ENCODE peak calls at places on chromosomes 13 and 19, in four cellular contexts. D, A, R and B are unnamed samples.

GRCh38 chr19:2922987-2923386 is 21.8 kb downstream of the ZNF77 start:
- DNase-seq in D (no peak), A (no peak), R (no peak), B (no peak)

GRCh38 chr13:68927387-68928026 is 1180.1 kb upstream of the ATXN8OS start:
- DNase-seq in D (no peak), A (no peak), R (no peak), B (no peak)

GRCh38 chr19:1069009-1069779 is 2.2 kb downstream of the ARHGAP45 start:
- DNase-seq in R (no peak), D (no peak), A (peak), B (no peak)

GRCh38 chr19:58409010-58409790 is 751 bp downstream of the ZNF584 start:
- DNase-seq in R (no peak), A (no peak), D (no peak), B (no peak)

GRCh38 chr19:6577410-6578125 is 13.4 kb downstream of the CD70 start:
- DNase-seq in A (no peak), D (peak), R (no peak), B (no peak)

GRCh38 chr19:13884726-13885591 is 8.0 kb downstream of the NANOS3 start:
- DNase-seq in A (no peak), D (no peak), R (no peak), B (no peak)

GRCh38 chr19:56751078-56751489 is 79.5 kb upstream of the ZNF835 start:
- DNase-seq in D (no peak), A (no peak), R (no peak), B (no peak)

GRCh38 chr13:37446503-37446902 is 152.1 kb downstream of the POSTN start:
- DNase-seq in D (peak), A (no peak), R (no peak), B (no peak)

GRCh38 chr19:13689050-13689449 is 75.3 kb upstream of the MRI1 start:
- DNase-seq in A (no peak), R (no peak), D (peak), B (no peak)

GRCh38 chr13:44734204-44734707 is 158.1 kb upstream of the TSC22D1 start:
- DNase-seq in R (no peak), A (no peak), D (peak), B (no peak)

GRCh38 chr19:39126593-39127187 is 1.1 kb downstream of the PAK4 start:
- DNase-seq in A (no peak), D (peak), R (no peak), B (no peak)

GRCh38 chr19:29239220-29239776 is 26.3 kb upstream of the UQCRFS1 start:
- DNase-seq in A (no peak), R (no peak), D (no peak), B (no peak)

GRCh38 chr19:29245221-29245620 is 32.3 kb upstream of the UQCRFS1 start:
- DNase-seq in A (no peak), D (peak), R (no peak), B (no peak)

GRCh38 chr19:29247051-29247450 is 34.1 kb upstream of the UQCRFS1 start:
- DNase-seq in D (no peak), R (no peak), A (no peak), B (no peak)

DNA sequence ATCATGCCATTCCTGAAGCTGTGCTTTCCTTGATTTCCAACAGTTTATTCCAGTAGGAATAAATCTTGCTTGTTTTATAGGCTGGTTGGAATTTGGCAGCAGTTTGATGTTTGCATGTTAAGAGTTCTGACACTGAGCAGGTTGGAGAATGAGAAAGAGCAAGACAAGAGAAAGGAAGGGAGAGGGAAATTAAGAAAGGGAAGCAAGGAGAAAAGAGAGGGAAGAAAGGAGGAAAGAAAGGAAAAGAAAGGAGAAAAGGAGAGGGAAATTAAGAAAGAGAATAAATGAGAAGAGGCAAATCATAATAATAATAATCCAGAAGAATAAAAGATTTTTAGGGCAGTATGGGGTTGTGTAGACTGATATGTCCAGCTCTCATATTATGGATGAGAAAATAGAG is 28.4 kb upstream of the UQCRFS1 start:
- DNase-seq in A (no peak), D (no peak), R (no peak), B (no peak)
- TF ChIP-seq CTCF in A (no peak), D (no peak), R (no peak), B (no peak)

GRCh38 chr19:44025217-44025936 is at the start of gene ZNF222:
- DNase-seq in R (peak), D (peak), A (peak), B (peak)
- TF ChIP-seq CTCF in R (no peak), D (no peak), A (no peak), B (no peak)

GRCh38 chr19:17946965-17947784 is 14.4 kb downstream of the CCDC124 start:
- DNase-seq in D (no peak), A (no peak), R (no peak), B (peak)
- TF ChIP-seq CTCF in D (peak), A (no peak), R (no peak), B (no peak)

GRCh38 chr19:51094696-51095279 is 12.1 kb upstream of the KLK14 start:
- DNase-seq in R (peak), A (peak), D (no peak), B (peak)

GRCh38 chr19:51098366-51099069 is 9.7 kb downstream of the CTU1 start:
- DNase-seq in A (peak), R (no peak), D (no peak), B (no peak)

GRCh38 chr19:51097166-51097736 is 11.0 kb downstream of the CTU1 start:
- DNase-seq in A (peak), D (peak), R (peak), B (peak)

GRCh38 chr19:51097796-51098195 is 10.4 kb downstream of the CTU1 start:
- DNase-seq in R (no peak), A (no peak), D (no peak), B (no peak)

DNA sequence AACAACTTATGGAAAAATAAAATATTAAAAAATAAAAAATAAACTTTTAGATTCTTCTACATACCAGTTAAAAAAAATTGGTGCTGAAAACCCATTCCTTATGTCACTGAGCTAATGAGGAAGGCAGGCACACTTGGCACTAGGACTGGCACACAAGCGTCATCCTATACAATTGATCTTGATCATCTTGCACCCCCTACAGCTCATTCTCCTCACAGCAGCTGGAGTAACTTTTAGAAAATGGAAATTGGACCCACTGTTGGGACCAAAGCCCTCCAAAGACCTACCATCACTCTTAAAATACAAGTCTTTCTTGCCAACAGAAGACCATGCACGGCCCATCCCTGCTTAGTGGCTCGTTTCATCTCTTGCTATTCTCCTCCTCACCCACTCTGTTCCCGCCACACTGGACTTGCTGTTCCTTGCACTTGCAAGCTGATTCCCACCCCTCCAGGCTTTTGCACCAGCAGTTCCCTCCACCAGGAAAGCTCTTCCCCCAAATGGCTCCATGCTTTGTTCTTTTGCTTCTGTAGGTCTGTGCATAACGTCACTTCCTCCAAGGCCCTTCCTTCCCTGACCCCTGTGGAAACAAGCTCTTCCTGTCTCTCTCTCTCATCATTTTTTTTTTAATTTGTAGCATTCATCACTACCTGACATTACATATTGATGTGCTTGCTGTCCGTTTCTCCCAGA is 11.6 kb downstream of the CTU1 start:
- DNase-seq in D (no peak), A (no peak), R (no peak), B (no peak)
- TF ChIP-seq CTCF in D (peak), A (peak), R (peak), B (no peak)

DNA sequence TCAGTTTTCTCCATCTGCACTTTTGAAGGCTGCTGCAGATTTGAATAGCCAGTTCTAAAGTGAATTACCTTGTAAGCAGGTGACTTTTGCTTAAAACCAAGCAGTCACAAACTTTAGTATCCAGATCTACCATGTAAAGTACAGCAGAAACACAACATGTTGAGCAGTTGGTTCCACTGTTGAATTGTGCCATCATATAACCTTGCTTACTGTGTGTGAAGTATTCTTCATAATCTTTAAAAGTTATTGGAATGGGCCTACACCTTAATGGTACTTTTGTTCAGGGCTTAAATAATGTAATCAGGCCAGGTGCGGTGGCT is 23.2 kb upstream of the MTUS2 start:
- DNase-seq in R (no peak), D (no peak), A (no peak), B (no peak)
- TF ChIP-seq CTCF in R (no peak), D (no peak), A (no peak), B (peak)

DNA sequence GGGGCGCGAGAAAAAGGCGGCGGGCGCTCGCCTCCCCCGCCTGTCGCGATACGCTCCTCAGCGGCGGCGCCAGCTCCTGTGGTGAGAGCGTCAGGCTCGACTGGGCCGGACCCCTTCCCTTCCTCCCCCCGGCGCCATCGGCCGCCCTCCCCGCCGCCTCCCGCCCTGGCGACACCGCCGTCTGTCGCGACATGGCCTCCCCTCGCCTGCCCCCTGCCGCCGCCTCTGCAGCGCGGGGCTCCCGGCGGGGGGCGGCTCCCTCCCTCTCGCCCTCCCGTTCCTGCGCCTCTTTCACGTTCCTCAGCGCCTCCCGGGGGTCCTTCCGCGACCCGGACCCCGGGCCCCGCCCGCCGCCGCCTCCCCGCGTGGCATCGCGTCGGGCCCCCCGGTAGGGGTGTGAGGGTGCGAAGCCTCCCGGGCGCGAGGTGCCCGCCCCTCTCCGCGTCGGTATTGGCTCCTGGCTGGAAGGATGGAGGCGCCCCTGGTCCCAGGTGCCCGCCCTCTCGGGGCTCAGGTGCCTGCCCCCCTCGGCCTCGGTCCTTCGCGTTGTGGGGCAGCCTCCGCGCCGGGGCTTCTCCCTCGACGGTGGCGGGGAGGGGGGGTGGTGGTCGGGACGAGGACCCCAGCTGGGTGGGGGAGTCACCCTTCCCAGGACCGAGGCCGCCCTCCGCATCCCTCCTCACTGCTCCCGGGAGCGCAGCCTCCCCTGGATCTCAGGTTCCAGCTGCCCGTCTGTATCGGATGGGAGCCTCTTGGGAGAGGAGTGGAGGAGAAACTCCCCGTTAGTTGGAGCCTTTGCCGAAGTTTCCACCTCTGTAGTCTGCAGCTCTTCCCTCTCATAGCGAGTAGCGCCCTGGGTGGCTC is 583 bp downstream of the CNOT3 start:
- DNase-seq in R (peak), D (no peak), A (no peak), B (no peak)
- TF ChIP-seq CTCF in R (peak), D (no peak), A (no peak), B (peak)

DNA sequence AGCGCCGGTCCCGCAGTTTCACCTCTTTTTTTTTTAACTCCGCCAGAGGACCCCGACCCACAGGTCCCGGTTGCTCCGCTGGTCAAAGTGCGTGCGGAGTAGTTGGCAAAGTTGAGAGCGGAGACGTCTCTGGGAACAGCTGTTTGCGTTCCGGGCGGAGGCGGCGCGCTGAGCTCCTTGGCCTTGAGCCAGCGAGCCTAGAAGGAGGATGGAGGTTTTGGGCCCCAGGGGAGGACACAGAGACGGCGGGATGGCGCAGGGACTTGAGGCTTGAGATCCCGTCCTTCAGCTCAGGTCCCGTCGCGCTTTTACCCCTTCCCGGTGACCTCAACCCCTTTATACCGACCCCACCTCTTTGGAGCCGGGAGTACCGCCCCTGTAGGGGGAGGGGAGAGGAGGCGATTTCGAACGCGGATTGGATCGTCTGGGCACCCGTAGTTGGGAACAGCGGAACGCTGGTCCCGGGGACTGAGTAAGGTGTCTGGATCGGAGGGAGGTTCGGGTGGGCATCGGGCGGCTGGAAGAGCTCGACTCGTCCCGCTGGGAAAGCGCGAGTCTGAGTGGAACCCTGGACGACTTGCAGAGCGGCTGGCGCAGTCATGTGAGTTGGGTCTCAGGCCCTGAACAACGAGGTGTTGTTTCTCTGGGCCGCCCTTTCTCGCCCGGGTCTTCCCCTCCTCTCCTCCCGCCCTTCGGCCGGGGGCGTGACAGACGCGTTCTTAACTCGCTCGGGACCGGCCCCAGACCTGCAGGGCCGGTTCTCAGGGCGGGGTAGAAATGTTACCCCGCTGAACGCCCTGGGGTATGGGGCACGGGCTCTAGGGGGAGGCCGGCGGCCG is at the start of gene WBP4:
- DNase-seq in A (peak), R (peak), D (peak), B (peak)
- TF ChIP-seq CTCF in A (no peak), R (no peak), D (peak), B (no peak)

DNA sequence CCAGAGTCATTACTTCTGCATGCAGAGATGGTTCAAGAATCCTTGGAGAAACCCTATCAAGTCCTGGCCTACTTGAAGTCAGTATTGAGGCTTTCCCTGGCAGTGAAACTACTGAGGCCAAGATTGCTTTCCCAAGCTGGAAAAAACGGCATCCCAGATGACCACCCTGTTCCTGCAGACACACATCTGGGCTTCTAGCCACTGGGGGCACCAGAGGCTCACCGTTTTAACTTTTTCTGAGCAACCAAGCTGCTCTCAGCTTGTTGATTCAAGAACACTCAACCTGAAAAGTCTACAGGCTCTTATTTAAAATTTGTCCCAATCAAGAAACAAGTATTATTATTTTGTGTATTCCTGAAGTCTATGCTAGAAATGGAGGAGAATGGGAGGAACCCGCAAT is 66.6 kb downstream of the SPRYD7 start:
- DNase-seq in D (peak), R (no peak), A (no peak), B (no peak)
- TF ChIP-seq CTCF in D (peak), R (peak), A (no peak), B (no peak)